ENCODE peak calls at places on chromosomes 5 and 9, in five cellular contexts. One of them, this sample, is unnamed.

GRCh38 chr5:154714271-154714986 is 40.7 kb upstream of the LARP1 start:
- DNase-seq in lung: peak; percentile 33
- DNase-seq in GM23338: peak; percentile 28
- DNase-seq in MM.1S: peak; percentile 36
- DNase-seq in tibial artery: no peak
- DNase-seq in this sample: no peak

GRCh38 chr5:142053434-142054253 is 40.8 kb upstream of the GNPDA1 start:
- DNase-seq in MM.1S: no peak
- DNase-seq in lung: peak; percentile 44
- DNase-seq in GM23338: no peak
- DNase-seq in tibial artery: peak; percentile 51
- DNase-seq in this sample: peak; percentile 25

GRCh38 chr5:149962040-149962439 is 1.5 kb downstream of the SLC26A2 start:
- DNase-seq in lung: no peak
- DNase-seq in MM.1S: peak; percentile 21
- DNase-seq in tibial artery: no peak
- DNase-seq in GM23338: peak; percentile 47
- DNase-seq in this sample: peak; percentile 1

GRCh38 chr5:124661317-124662141 is 84.9 kb downstream of the ZNF608 start:
- DNase-seq in lung: no peak
- DNase-seq in tibial artery: no peak
- DNase-seq in GM23338: peak; percentile 94
- DNase-seq in MM.1S: no peak
- DNase-seq in this sample: no peak

GRCh38 chr9:80492221-80492620 is 920.5 kb downstream of the TLE4 start:
- DNase-seq in tibial artery: no peak
- DNase-seq in MM.1S: no peak
- DNase-seq in GM23338: no peak
- DNase-seq in lung: peak; percentile 62
- DNase-seq in this sample: no peak

GRCh38 chr9:75447281-75447680 is 359.0 kb downstream of the OSTF1 start:
- DNase-seq in MM.1S: no peak
- DNase-seq in GM23338: no peak
- DNase-seq in tibial artery: no peak
- DNase-seq in lung: no peak
- DNase-seq in this sample: no peak

GRCh38 chr9:27047126-27047525 is 41.7 kb upstream of the LRRC19 start:
- DNase-seq in lung: no peak
- DNase-seq in GM23338: no peak
- DNase-seq in MM.1S: no peak
- DNase-seq in tibial artery: no peak
- DNase-seq in this sample: no peak

GRCh38 chr9:7154650-7155049 is 396.9 kb downstream of the KDM4C start:
- DNase-seq in GM23338: no peak
- DNase-seq in lung: no peak
- DNase-seq in MM.1S: no peak
- DNase-seq in tibial artery: no peak
- DNase-seq in this sample: no peak

GRCh38 chr9:121902483-121903135 is 190.5 kb downstream of the TTLL11 start:
- DNase-seq in tibial artery: no peak
- DNase-seq in lung: no peak
- DNase-seq in GM23338: no peak
- DNase-seq in MM.1S: no peak
- DNase-seq in this sample: no peak

GRCh38 chr5:57408714-57409113 is 73.9 kb downstream of the ACTBL2 start:
- DNase-seq in lung: no peak
- DNase-seq in MM.1S: no peak
- DNase-seq in tibial artery: no peak
- DNase-seq in GM23338: no peak
- DNase-seq in this sample: no peak

DNA sequence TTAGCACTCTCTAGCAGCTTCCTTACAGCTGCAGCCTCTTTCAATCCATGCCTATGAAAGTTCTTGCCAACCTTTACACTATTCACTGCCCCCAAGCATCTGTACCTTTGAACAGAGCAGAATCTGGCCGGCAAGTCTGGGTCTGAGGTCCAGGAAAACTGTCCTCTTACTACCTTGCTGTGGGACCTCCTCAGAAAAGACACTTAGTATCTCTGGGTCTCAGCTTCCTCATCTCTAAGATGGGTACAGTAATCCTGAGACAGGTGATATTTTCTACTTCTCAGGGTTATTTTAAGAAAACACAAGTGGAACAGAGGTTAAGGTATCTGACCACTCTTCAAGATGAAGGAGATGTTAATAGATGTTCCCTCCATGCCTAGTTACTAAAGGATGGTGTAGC is 120.2 kb downstream of the EGFLAM start:
- DNase-seq in GM23338: no peak
- DNase-seq in tibial artery: no peak
- DNase-seq in lung: no peak
- DNase-seq in MM.1S: no peak
- DNase-seq in this sample: no peak
- H3K27me3 ChIP-seq in GM23338: no peaks in the 10 kb centered on the region
- H3K27me3 ChIP-seq in tibial artery: peaks cover 6% of the 10 kb centered on the region
- H3K27me3 ChIP-seq in lung: no peaks in the 10 kb centered on the region
- H3K27me3 ChIP-seq in MM.1S: no peaks in the 10 kb centered on the region
- H3K27me3 ChIP-seq in this sample: no peaks in the 10 kb centered on the region

DNA sequence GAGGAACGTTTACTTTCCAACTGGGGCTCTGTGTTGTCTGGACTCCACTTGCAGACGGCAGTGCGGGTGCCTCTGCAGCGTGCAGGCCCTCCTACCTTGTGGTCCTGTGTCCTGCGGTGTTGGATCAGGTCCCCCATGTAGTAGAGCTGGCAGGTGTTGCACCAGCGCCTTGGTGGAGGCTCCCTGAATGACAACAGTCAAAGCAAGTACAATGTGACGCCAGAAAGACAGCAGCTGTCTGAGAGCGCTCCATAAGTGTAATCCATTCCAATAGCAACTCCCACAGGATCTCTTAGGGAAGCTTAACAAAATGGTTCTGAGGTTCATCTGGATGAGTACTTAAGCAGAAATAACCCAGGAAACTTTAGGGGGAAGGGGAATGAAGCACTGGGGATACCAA is 9.9 kb downstream of the BBLN start:
- DNase-seq in GM23338: no peak
- DNase-seq in lung: no peak
- DNase-seq in MM.1S: no peak
- DNase-seq in tibial artery: no peak
- DNase-seq in this sample: no peak
- H3K36me3 ChIP-seq in GM23338: peaks cover 8% of the 10 kb centered on the region
- H3K36me3 ChIP-seq in lung: peaks cover 46% of the 10 kb centered on the region
- H3K36me3 ChIP-seq in MM.1S: no peaks in the 10 kb centered on the region
- H3K36me3 ChIP-seq in tibial artery: peaks cover 90% of the 10 kb centered on the region
- H3K36me3 ChIP-seq in this sample: peaks cover 45% of the 10 kb centered on the region

DNA sequence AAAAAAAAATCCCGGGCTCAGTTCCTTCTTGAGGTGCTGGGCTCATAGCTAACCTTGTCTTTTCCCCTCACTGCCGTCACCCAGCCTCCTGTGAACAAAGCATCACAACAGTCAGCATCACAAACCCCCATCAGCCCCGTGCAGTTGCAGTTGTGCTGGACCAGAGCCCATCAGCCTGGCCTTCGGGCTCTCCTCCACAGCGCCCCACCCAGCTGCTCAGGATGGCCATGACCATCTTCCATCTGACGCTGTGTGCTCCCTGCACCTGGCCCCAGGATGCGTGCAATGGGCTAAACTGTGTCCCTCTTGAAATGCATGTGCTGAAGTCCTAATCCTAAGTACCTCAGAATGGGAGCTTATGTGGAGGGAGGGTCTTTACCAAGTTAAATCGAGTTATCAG is 48.1 kb downstream of the NSUN2 start:
- DNase-seq in lung: peak; percentile 19
- DNase-seq in tibial artery: no peak
- DNase-seq in GM23338: no peak
- DNase-seq in MM.1S: no peak
- DNase-seq in this sample: no peak
- H3K27me3 ChIP-seq in lung: no peaks in the 10 kb centered on the region
- H3K27me3 ChIP-seq in tibial artery: peaks cover 3% of the 10 kb centered on the region
- H3K27me3 ChIP-seq in GM23338: peaks cover 28% of the 10 kb centered on the region
- H3K27me3 ChIP-seq in MM.1S: no peaks in the 10 kb centered on the region
- H3K27me3 ChIP-seq in this sample: peaks cover 19% of the 10 kb centered on the region

DNA sequence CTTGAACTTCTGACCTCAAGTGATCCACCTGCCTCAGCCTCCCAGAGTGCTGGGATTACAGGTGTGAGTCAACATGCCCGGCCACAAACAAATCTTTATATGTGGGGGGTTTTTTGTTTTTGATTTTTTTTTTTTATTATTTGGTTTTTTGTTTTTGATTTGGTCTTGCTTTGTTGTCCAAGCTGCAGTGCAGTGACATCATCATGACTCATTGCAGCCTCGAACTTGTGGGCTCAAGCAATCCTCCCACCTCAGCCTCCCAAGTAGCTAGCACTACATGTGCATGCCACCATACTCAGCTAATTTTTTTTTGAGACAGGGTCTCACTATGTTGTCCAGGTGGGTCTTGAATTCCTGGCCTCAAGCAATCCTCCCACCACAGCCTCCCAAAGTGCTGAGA is 42.4 kb downstream of the ALDH7A1 start:
- DNase-seq in tibial artery: no peak
- DNase-seq in MM.1S: no peak
- DNase-seq in lung: no peak
- DNase-seq in GM23338: no peak
- DNase-seq in this sample: no peak
- H3K36me3 ChIP-seq in tibial artery: peaks cover 87% of the 10 kb centered on the region
- H3K36me3 ChIP-seq in MM.1S: no peaks in the 10 kb centered on the region
- H3K36me3 ChIP-seq in lung: peaks cover 16% of the 10 kb centered on the region
- H3K36me3 ChIP-seq in GM23338: peaks cover 80% of the 10 kb centered on the region
- H3K36me3 ChIP-seq in this sample: no peaks in the 10 kb centered on the region

GRCh38 chr9:36720043-36720442 is 147.3 kb downstream of the MELK start:
- DNase-seq in GM23338: no peak
- DNase-seq in MM.1S: no peak
- DNase-seq in tibial artery: no peak
- DNase-seq in lung: no peak
- DNase-seq in this sample: no peak
- H3K27me3 ChIP-seq in GM23338: no peaks in the 10 kb centered on the region
- H3K27me3 ChIP-seq in MM.1S: no peaks in the 10 kb centered on the region
- H3K27me3 ChIP-seq in tibial artery: no peaks in the 10 kb centered on the region
- H3K27me3 ChIP-seq in lung: no peaks in the 10 kb centered on the region
- H3K27me3 ChIP-seq in this sample: peaks cover 5% of the 10 kb centered on the region

GRCh38 chr9:129135476-129135875 is 24.3 kb downstream of the PTPA start:
- DNase-seq in lung: no peak
- DNase-seq in tibial artery: no peak
- DNase-seq in MM.1S: no peak
- DNase-seq in GM23338: no peak
- DNase-seq in this sample: no peak
- H3K36me3 ChIP-seq in lung: peaks cover 33% of the 10 kb centered on the region
- H3K36me3 ChIP-seq in tibial artery: peaks cover 58% of the 10 kb centered on the region
- H3K36me3 ChIP-seq in MM.1S: no peaks in the 10 kb centered on the region
- H3K36me3 ChIP-seq in GM23338: peaks cover 9% of the 10 kb centered on the region
- H3K36me3 ChIP-seq in this sample: peaks cover 28% of the 10 kb centered on the region

DNA sequence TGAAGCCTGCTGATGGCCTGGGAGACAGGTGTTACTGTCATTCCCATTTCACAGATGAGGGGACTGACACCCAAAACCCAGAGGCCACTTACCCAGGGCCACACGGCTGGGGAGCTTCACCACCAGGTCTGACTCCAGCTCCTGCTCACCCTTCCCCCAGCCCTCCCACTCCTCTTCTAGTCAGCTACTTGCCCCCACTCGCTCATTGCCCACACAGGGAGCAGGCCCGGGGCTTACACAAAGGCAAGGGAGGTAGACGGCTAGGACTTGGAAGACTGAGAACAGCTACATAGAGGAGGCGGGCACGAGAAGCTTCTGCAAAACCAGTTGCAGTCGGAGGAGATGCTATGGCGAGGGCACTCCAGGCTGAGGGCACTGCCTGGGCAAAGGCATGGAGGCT is 21.3 kb downstream of the LMX1B start:
- DNase-seq in lung: no peak
- DNase-seq in tibial artery: no peak
- DNase-seq in GM23338: no peak
- DNase-seq in MM.1S: no peak
- DNase-seq in this sample: no peak
- H3K27me3 ChIP-seq in lung: no peaks in the 10 kb centered on the region
- H3K27me3 ChIP-seq in tibial artery: peaks cover 83% of the 10 kb centered on the region
- H3K27me3 ChIP-seq in GM23338: peaks cover 97% of the 10 kb centered on the region
- H3K27me3 ChIP-seq in MM.1S: peaks cover 100% of the 10 kb centered on the region
- H3K27me3 ChIP-seq in this sample: no peaks in the 10 kb centered on the region